ENCODE peak calls at places on chromosomes 5 and 9, in five cellular contexts. G, X, M, V and K are unnamed samples.

GRCh38 chr5:44388504-44389409 is 463 bp downstream of the FGF10 start:
- DNase-seq in G (no peak), X (no peak), M (no peak), V (no peak), K (no peak)

GRCh38 chr9:33524431-33524947 is 438 bp downstream of the ANKRD18B start:
- DNase-seq in G (peak; percentile 12), X (peak; percentile 8), M (no peak), V (no peak), K (no peak)

GRCh38 chr5:78612227-78613150 is 36.1 kb downstream of the LHFPL2 start:
- DNase-seq in G (no peak), X (no peak), M (no peak), V (no peak), K (no peak)

GRCh38 chr5:3058930-3059329 is 307.5 kb upstream of the IRX2 start:
- DNase-seq in G (no peak), X (no peak), M (no peak), V (no peak), K (no peak)

GRCh38 chr5:178527458-178528307 is 62.5 kb downstream of the COL23A1 start:
- DNase-seq in G (no peak), X (no peak), M (no peak), V (no peak), K (no peak)

GRCh38 chr5:116144103-116144502 is 59.3 kb downstream of the COMMD10 start:
- DNase-seq in G (no peak), X (no peak), M (no peak), V (no peak), K (no peak)

GRCh38 chr5:150261231-150261630 is 28.3 kb downstream of the CAMK2A start:
- DNase-seq in G (no peak), X (no peak), M (no peak), V (peak; percentile 47), K (no peak)

GRCh38 chr9:37966443-37967271 is 62.7 kb upstream of the SLC25A51 start:
- DNase-seq in G (no peak), X (no peak), M (no peak), V (peak; percentile 52), K (no peak)

GRCh38 chr5:178114325-178115135 is 1.2 kb downstream of the N4BP3 start:
- DNase-seq in G (no peak), X (no peak), M (no peak), V (no peak), K (no peak)

GRCh38 chr5:83029912-83030311 is 47.3 kb downstream of the TMEM167A start:
- DNase-seq in G (no peak), X (no peak), M (no peak), V (no peak), K (no peak)

GRCh38 chr9:132631280-132631679 is 38.5 kb downstream of the DDX31 start:
- DNase-seq in G (no peak), X (no peak), M (no peak), V (no peak), K (no peak)

GRCh38 chr5:167895899-167896659 is 395.4 kb upstream of the WWC1 start:
- DNase-seq in G (no peak), X (no peak), M (no peak), V (no peak), K (peak; percentile 29)

GRCh38 chr9:121261107-121261460 is 6.9 kb upstream of the GSN start:
- DNase-seq in G (no peak), X (no peak), M (no peak), V (no peak), K (no peak)
- TF ChIP-seq SUZ12 in G (no peak), X (no peak), M (no peak), V (no peak), K (no peak)

GRCh38 chr5:160287378-160288051 is 24.8 kb downstream of the CCNJL start:
- DNase-seq in G (no peak), X (peak; percentile 96), M (no peak), V (peak; percentile 62), K (peak; percentile 91)
- TF ChIP-seq SUZ12 in G (no peak), X (no peak), M (no peak), V (no peak), K (no peak)

DNA sequence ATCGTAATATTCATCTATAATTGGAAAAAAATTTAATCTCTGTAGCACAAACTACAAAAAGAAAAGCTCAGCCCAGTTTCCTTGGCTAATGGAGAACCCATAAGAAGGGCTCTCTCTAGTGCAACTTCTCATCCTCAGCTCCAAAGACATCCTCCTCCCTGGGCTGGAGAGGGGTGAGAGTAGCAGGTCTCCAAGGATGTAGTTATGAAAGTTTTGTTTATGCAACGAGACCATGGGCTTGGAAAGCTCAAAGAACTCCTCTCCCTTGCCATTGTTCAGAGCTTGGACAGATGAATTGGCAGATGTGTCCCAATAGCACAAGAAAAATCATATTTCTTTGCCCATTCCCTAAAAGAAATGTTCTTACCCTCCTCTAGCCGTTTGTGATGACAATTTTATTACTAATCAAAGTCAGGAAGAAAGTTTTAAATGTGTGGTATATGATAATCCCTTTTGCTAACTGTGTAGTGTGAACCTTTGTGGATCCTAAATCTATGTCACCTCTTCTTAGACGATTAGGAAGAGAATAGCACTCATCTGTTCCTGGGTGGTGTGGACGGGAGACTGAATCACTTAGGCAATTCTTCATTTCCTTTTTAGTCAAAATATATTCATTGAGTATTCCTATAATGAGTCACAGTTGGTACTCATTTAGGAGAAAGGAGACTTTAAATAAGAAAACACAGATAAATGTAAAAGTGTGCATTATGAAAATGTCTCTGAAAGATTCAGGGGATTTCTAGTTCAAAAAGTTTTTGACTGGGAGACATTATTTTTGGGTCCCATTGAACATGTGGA is 52.2 kb downstream of the GARNL3 start:
- DNase-seq in G (no peak), X (no peak), M (no peak), V (no peak), K (no peak)
- TF ChIP-seq SUZ12 in G (no peak), X (no peak), M (no peak), V (no peak), K (no peak)

GRCh38 chr5:143878430-143878829 is 66.5 kb downstream of the HMHB1 start:
- DNase-seq in G (no peak), X (no peak), M (no peak), V (no peak), K (no peak)

GRCh38 chr5:143871672-143872071 is 59.7 kb downstream of the HMHB1 start:
- DNase-seq in G (no peak), X (peak; percentile 18), M (no peak), V (no peak), K (no peak)

GRCh38 chr5:143877196-143877595 is 65.2 kb downstream of the HMHB1 start:
- DNase-seq in G (no peak), X (no peak), M (no peak), V (no peak), K (no peak)

GRCh38 chr5:143870871-143871632 is 59.1 kb downstream of the HMHB1 start:
- DNase-seq in G (no peak), X (peak; percentile 9), M (no peak), V (no peak), K (no peak)

DNA sequence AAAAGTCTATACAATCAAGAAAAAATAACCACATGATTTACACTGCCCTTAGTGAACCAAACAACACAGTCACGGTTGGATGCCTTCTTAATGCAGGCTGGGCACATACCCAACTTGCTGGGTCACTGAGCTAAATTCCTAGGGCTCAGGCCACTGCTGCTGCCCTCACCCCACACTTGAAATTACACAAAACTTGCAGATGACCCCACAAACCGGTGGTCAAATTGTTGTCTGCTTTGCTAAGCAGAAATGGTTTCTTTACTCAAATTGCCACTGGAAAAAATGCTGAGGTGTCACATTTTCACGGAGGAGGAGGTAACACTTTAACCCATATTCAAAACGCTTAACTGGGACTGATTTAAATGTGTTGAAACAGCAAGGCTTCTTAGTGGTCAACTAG is 62.4 kb downstream of the HMHB1 start:
- DNase-seq in G (no peak), X (no peak), M (no peak), V (no peak), K (no peak)
- TF ChIP-seq SUZ12 in G (no peak), X (no peak), M (no peak), V (no peak), K (no peak)

GRCh38 chr5:112876362-112876761 is 15.3 kb downstream of the SRP19 start:
- DNase-seq in G (no peak), X (no peak), M (no peak), V (no peak), K (no peak)

GRCh38 chr5:112883192-112883591 is 22.1 kb downstream of the SRP19 start:
- DNase-seq in G (no peak), X (no peak), M (no peak), V (no peak), K (no peak)

GRCh38 chr5:112880219-112880964 is 19.3 kb downstream of the SRP19 start:
- DNase-seq in G (no peak), X (no peak), M (no peak), V (no peak), K (no peak)

GRCh38 chr5:112878760-112879159 is 17.7 kb downstream of the SRP19 start:
- DNase-seq in G (no peak), X (no peak), M (no peak), V (no peak), K (no peak)
- TF ChIP-seq SUZ12 in G (no peak), X (no peak), M (no peak), V (no peak), K (no peak)

DNA sequence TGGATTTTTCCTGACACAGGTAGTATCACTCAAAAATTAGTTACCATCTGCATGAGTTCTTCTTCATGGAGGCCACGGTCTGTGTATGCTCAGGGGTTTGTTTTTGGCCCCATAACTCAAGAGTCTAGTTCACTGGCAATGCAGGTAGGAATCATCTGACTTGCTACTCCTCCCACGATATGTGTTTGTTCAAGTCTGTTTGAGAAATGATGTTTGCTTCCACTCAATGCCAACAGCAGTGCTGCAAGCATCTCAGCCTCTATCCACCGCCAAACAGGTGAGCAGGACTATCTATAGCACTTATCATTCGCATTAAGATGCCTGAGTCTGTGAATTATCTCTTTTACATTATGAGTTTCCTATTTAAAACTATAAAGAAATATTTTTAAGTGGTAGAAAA is 264.8 kb upstream of the PTGER4 start:
- DNase-seq in G (no peak), X (no peak), M (no peak), V (no peak), K (no peak)
- TF ChIP-seq SUZ12 in G (no peak), X (no peak), M (no peak), V (no peak), K (no peak)

DNA sequence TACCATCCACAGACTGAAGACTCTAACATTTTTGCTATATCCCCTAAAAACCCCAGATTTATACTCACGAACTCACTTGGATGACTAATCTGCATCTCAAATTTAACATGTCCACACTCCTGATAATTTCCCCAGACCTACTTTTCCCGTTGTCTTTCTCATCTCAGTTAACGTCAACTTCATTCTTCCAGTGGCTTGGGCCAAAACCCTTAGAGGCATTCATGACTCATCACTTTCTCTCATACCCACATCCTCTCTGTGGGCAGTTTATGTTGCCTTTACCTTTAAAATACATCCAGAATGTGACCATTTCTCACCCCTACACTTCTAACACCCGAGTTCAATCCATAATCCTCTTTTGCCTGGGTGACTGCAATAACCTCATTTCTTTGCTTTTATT is 96.7 kb downstream of the EDIL3 start:
- DNase-seq in G (no peak), X (no peak), M (peak; percentile 23), V (no peak), K (no peak)
- TF ChIP-seq SUZ12 in G (no peak), X (no peak), M (no peak), V (no peak), K (no peak)